ENCODE peak calls at places on chromosome 17, in ten cellular contexts. V, N, I, X, R, S, Z, U, E and T are unnamed samples.

GRCh38 chr17:83025636-83026280 is 53.7 kb upstream of the METRNL start:
- DNase-seq in V (no peak), N (no peak), I (no peak), X (no peak), R (no peak), S (no peak), Z (no peak), U (no peak), E (no peak), T (no peak)

GRCh38 chr17:8192070-8192815 is 2.3 kb upstream of the BORCS6 start:
- DNase-seq in V (no peak), N (peak), I (peak), X (peak), R (peak), S (no peak), Z (peak), U (no peak), E (peak), T (peak)

GRCh38 chr17:9363440-9364350 is 211.9 kb downstream of the STX8 start:
- DNase-seq in V (no peak), N (no peak), I (no peak), X (no peak), R (peak), S (no peak), Z (peak), U (no peak), E (no peak), T (no peak)

GRCh38 chr17:76032073-76032779 is 5.1 kb upstream of the EVPL start:
- DNase-seq in V (no peak), N (no peak), I (no peak), X (no peak), R (no peak), S (no peak), Z (no peak), U (no peak), E (no peak), T (no peak)

GRCh38 chr17:44872131-44872768 is 24.6 kb downstream of the HIGD1B start:
- DNase-seq in V (no peak), N (no peak), I (peak), X (peak), R (no peak), S (no peak), Z (no peak), U (no peak), E (no peak), T (peak)

GRCh38 chr17:32741381-32741780 is 135.5 kb downstream of the MYO1D start:
- DNase-seq in V (no peak), N (no peak), I (peak), X (no peak), R (no peak), S (no peak), Z (no peak), U (no peak), E (peak), T (no peak)

GRCh38 chr17:39191750-39192510 is 5.5 kb downstream of the CACNB1 start:
- DNase-seq in V (no peak), N (no peak), I (no peak), X (no peak), R (no peak), S (no peak), Z (no peak), U (no peak), E (no peak), T (no peak)

GRCh38 chr17:31269597-31269996 is 27.4 kb downstream of the OMG start:
- DNase-seq in V (no peak), N (no peak), I (peak), X (no peak), R (peak), S (peak), Z (no peak), U (no peak), E (peak), T (no peak)

GRCh38 chr17:82267575-82268379 is 5.7 kb downstream of the CSNK1D start:
- DNase-seq in V (no peak), N (no peak), I (peak), X (peak), R (peak), S (no peak), Z (peak), U (peak), E (peak), T (peak)

GRCh38 chr17:4786111-4786491 is at the start of gene VMO1:
- DNase-seq in V (no peak), N (no peak), I (peak), X (no peak), R (no peak), S (no peak), Z (peak), U (no peak), E (peak), T (peak)

GRCh38 chr17:80773243-80773991 is 218.2 kb upstream of the CHMP6 start:
- DNase-seq in V (no peak), N (no peak), I (peak), X (peak), R (no peak), S (no peak), Z (no peak), U (no peak), E (peak), T (peak)

GRCh38 chr17:35127751-35128514 is 6.5 kb downstream of the FNDC8 start:
- DNase-seq in V (no peak), N (no peak), I (peak), X (peak), R (peak), S (no peak), Z (no peak), U (no peak), E (peak), T (peak)

GRCh38 chr17:49013311-49014205 is 16.4 kb downstream of the IGF2BP1 start:
- DNase-seq in V (no peak), N (no peak), I (no peak), X (no peak), R (no peak), S (no peak), Z (no peak), U (no peak), E (no peak), T (no peak)

GRCh38 chr17:17225901-17226300 is 11.1 kb downstream of the FLCN start:
- DNase-seq in V (no peak), N (no peak), I (no peak), X (no peak), R (no peak), S (no peak), Z (no peak), U (no peak), E (no peak), T (no peak)

GRCh38 chr17:76246080-76247066 is 6.1 kb upstream of the RNF157 start:
- DNase-seq in V (no peak), N (peak), I (peak), X (no peak), R (peak), S (no peak), Z (peak), U (no peak), E (no peak), T (no peak)

GRCh38 chr17:21282231-21282630 is 2.3 kb upstream of the MAP2K3 start:
- DNase-seq in V (no peak), N (no peak), I (peak), X (no peak), R (peak), S (no peak), Z (no peak), U (no peak), E (peak), T (no peak)

GRCh38 chr17:75641343-75641742 is 8.1 kb downstream of the SMIM5 start:
- DNase-seq in V (no peak), N (no peak), I (no peak), X (peak), R (no peak), S (no peak), Z (no peak), U (no peak), E (no peak), T (no peak)

GRCh38 chr17:28871056-28871579 is 16.3 kb downstream of the ERAL1 start:
- DNase-seq in V (peak), N (peak), I (no peak), X (no peak), R (no peak), S (no peak), Z (peak), U (no peak), E (no peak), T (no peak)

GRCh38 chr17:75875182-75875939 is 3.0 kb downstream of the TRIM47 start:
- DNase-seq in V (no peak), N (no peak), I (no peak), X (no peak), R (no peak), S (no peak), Z (no peak), U (no peak), E (no peak), T (no peak)

GRCh38 chr17:3695723-3696411 is at the start of gene P2RX5:
- DNase-seq in V (no peak), N (peak), I (no peak), X (no peak), R (no peak), S (no peak), Z (peak), U (peak), E (no peak), T (no peak)

GRCh38 chr17:81039854-81040758 is 5.2 kb downstream of the BAIAP2 start:
- DNase-seq in V (no peak), N (no peak), I (peak), X (no peak), R (peak), S (no peak), Z (no peak), U (no peak), E (peak), T (no peak)

GRCh38 chr17:50943575-50943933 is 77.4 kb upstream of the TOB1 start:
- DNase-seq in V (no peak), N (no peak), I (no peak), X (no peak), R (no peak), S (no peak), Z (peak), U (no peak), E (no peak), T (no peak)

GRCh38 chr17:58529275-58529674 is 14.8 kb upstream of the MTMR4 start:
- DNase-seq in V (no peak), N (no peak), I (no peak), X (no peak), R (no peak), S (no peak), Z (no peak), U (no peak), E (no peak), T (no peak)

GRCh38 chr17:29110372-29110757 is 67.4 kb downstream of the PIPOX start:
- DNase-seq in V (no peak), N (no peak), I (no peak), X (no peak), R (no peak), S (no peak), Z (no peak), U (no peak), E (no peak), T (no peak)

GRCh38 chr17:27247071-27247957 is 46.6 kb upstream of the WSB1 start:
- DNase-seq in V (no peak), N (no peak), I (peak), X (peak), R (peak), S (no peak), Z (no peak), U (no peak), E (peak), T (peak)

GRCh38 chr17:10034719-10035475 is 129.8 kb upstream of the RCVRN start:
- DNase-seq in V (no peak), N (no peak), I (no peak), X (no peak), R (no peak), S (no peak), Z (no peak), U (no peak), E (no peak), T (no peak)

GRCh38 chr17:3557768-3558583 is at the start of gene TRPV3:
- DNase-seq in V (peak), N (peak), I (peak), X (no peak), R (no peak), S (peak), Z (peak), U (peak), E (no peak), T (no peak)

GRCh38 chr17:6683730-6684459 is 29.3 kb downstream of the SLC13A5 start:
- DNase-seq in V (no peak), N (no peak), I (no peak), X (no peak), R (no peak), S (no peak), Z (no peak), U (no peak), E (no peak), T (no peak)

GRCh38 chr17:47980516-47980915 is 9.6 kb downstream of the CDK5RAP3 start:
- DNase-seq in V (no peak), N (no peak), I (no peak), X (no peak), R (no peak), S (no peak), Z (no peak), U (no peak), E (no peak), T (no peak)

GRCh38 chr17:18156976-18157280 is 26.7 kb upstream of the ALKBH5 start:
- DNase-seq in V (no peak), N (no peak), I (no peak), X (no peak), R (no peak), S (no peak), Z (no peak), U (no peak), E (no peak), T (no peak)

GRCh38 chr17:2083613-2084128 is 28.8 kb downstream of the HIC1 start:
- DNase-seq in V (no peak), N (no peak), I (no peak), X (no peak), R (peak), S (no peak), Z (no peak), U (no peak), E (no peak), T (no peak)

GRCh38 chr17:61402978-61403845 is 3.6 kb downstream of the TBX2 start:
- DNase-seq in V (no peak), N (no peak), I (peak), X (no peak), R (peak), S (no peak), Z (peak), U (no peak), E (no peak), T (no peak)

GRCh38 chr17:44901323-44901965 is 2.2 kb upstream of the EFTUD2 start:
- DNase-seq in V (no peak), N (no peak), I (peak), X (no peak), R (peak), S (no peak), Z (no peak), U (no peak), E (peak), T (no peak)

GRCh38 chr17:16477666-16478065 is 14.3 kb downstream of the LRRC75A start:
- DNase-seq in V (no peak), N (no peak), I (no peak), X (no peak), R (no peak), S (no peak), Z (no peak), U (no peak), E (no peak), T (no peak)

GRCh38 chr17:81706232-81706611 is 3.1 kb downstream of the MRPL12 start:
- DNase-seq in V (no peak), N (no peak), I (no peak), X (no peak), R (no peak), S (no peak), Z (no peak), U (no peak), E (no peak), T (no peak)

GRCh38 chr17:43314582-43314981 is 80.8 kb upstream of the RNU2-1 start:
- DNase-seq in V (no peak), N (no peak), I (peak), X (no peak), R (peak), S (no peak), Z (no peak), U (no peak), E (no peak), T (no peak)

GRCh38 chr17:36686123-36686669 is 84.8 kb downstream of the MRM1 start:
- DNase-seq in V (no peak), N (no peak), I (no peak), X (no peak), R (no peak), S (peak), Z (no peak), U (no peak), E (no peak), T (no peak)

GRCh38 chr17:80146121-80147034 is 550 bp downstream of the EIF4A3 start:
- DNase-seq in V (no peak), N (peak), I (peak), X (no peak), R (peak), S (no peak), Z (peak), U (no peak), E (no peak), T (no peak)